ENCODE peak calls at places on chromosomes 5 and 9, in six cellular contexts. U, M, C, B, P and E are unnamed samples.

GRCh38 chr9:73026375-73026774 is 73.5 kb upstream of the ALDH1A1 start:
- DNase-seq in P (no peak), U (no peak), B (no peak), C (no peak), M (no peak), E (no peak)

GRCh38 chr9:136701665-136702048 is 10.7 kb upstream of the DIPK1B start:
- DNase-seq in C (no peak), U (no peak), B (peak), P (no peak), M (no peak), E (no peak)

GRCh38 chr9:137106662-137107292 is 7.8 kb downstream of the DPP7 start:
- DNase-seq in P (no peak), B (no peak), U (no peak), M (no peak), C (no peak), E (no peak)

GRCh38 chr9:33297455-33297854 is 7.1 kb downstream of the NFX1 start:
- DNase-seq in M (no peak), B (no peak), P (no peak), U (no peak), C (no peak), E (peak)

GRCh38 chr5:28766565-28767158 is 1728.3 kb upstream of the CDH9 start:
- DNase-seq in P (peak), B (no peak), U (peak), M (peak), C (no peak), E (peak)

GRCh38 chr9:93122721-93123221 is 11.3 kb downstream of the NINJ1 start:
- DNase-seq in B (no peak), M (no peak), P (no peak), U (no peak), C (peak), E (no peak)

GRCh38 chr9:13450723-13451122 is 171.2 kb upstream of the MPDZ start:
- DNase-seq in B (no peak), C (no peak), P (no peak), M (no peak), U (no peak), E (no peak)

GRCh38 chr9:27538668-27539067 is 9.1 kb upstream of the MOB3B start:
- DNase-seq in C (no peak), M (no peak), B (no peak), P (no peak), U (no peak), E (no peak)

GRCh38 chr9:40925149-40925548 is 203.3 kb downstream of the FOXD4L6 start:
- DNase-seq in C (no peak), M (no peak), P (no peak), U (no peak), B (peak), E (no peak)

GRCh38 chr5:135341021-135341666 is 57.9 kb downstream of the MACROH2A1 start:
- DNase-seq in U (no peak), P (no peak), M (no peak), C (no peak), B (no peak), E (no peak)

GRCh38 chr9:34072868-34073590 is 24.3 kb upstream of the UBAP2 start:
- DNase-seq in P (peak), B (peak), C (peak), U (no peak), M (no peak), E (peak)

GRCh38 chr9:86945868-86946711 is 1.2 kb downstream of the GAS1 start:
- DNase-seq in M (peak), P (peak), C (peak), U (no peak), B (peak), E (peak)

GRCh38 chr9:132069046-132069898 is 10.4 kb downstream of the MED27 start:
- DNase-seq in U (no peak), C (no peak), B (no peak), P (peak), M (no peak), E (peak)

GRCh38 chr5:93584531-93585053 is 1.6 kb downstream of the NR2F1 start:
- DNase-seq in M (no peak), B (no peak), P (no peak), C (no peak), U (no peak), E (no peak)

GRCh38 chr5:7852988-7853387 is 2.1 kb upstream of the CFAP90 start:
- DNase-seq in M (no peak), P (no peak), C (no peak), B (no peak), U (no peak), E (no peak)

GRCh38 chr5:7857918-7858632 is 7.1 kb upstream of the CFAP90 start:
- DNase-seq in B (no peak), U (no peak), C (no peak), M (no peak), P (no peak), E (no peak)

GRCh38 chr5:7856855-7857254 is 5.9 kb upstream of the CFAP90 start:
- DNase-seq in B (peak), C (peak), U (peak), M (peak), P (peak), E (peak)

GRCh38 chr5:7857361-7857760 is 6.4 kb upstream of the CFAP90 start:
- DNase-seq in P (no peak), B (no peak), M (no peak), U (no peak), C (no peak), E (no peak)

DNA sequence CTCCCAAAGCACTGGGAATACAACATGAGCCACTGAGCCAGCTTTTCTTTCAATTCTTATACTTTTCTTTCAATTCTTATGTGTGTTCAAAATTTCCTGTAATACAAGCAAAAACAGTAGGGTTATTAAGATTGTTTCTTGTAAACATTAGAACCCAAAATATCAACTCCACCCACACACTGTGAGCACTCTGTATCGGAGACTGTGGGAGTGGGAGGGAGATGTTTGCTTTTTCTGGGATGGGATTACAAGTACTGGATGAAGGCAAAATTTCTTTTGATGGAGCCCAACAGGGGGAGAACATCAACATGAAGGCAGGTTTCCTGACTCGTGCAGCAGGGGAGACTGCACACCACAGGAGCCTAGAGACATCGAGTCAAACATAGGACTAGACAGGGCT is 4.7 kb upstream of the CFAP90 start:
- DNase-seq in P (no peak), B (no peak), C (no peak), M (no peak), U (no peak), E (no peak)
- H3K14ac ChIP-seq in P (no peak), B (no peak), C (no peak), M (no peak), U (no peak), E (no peak)

GRCh38 chr5:151798674-151799073 is 26.9 kb downstream of the G3BP1 start:
- DNase-seq in P (no peak), B (no peak), M (no peak), C (no peak), U (no peak), E (no peak)
- H3K14ac ChIP-seq in P (no peak), B (no peak), M (no peak), C (no peak), U (no peak), E (no peak)

GRCh38 chr5:126043684-126044083 is 379.5 kb upstream of the GRAMD2B start:
- DNase-seq in B (no peak), P (no peak), C (no peak), U (no peak), M (no peak), E (peak)

GRCh38 chr5:126046275-126046674 is 376.9 kb upstream of the GRAMD2B start:
- DNase-seq in U (no peak), B (no peak), P (no peak), C (no peak), M (no peak), E (peak)

GRCh38 chr5:126044111-126044668 is 379.0 kb upstream of the GRAMD2B start:
- DNase-seq in M (peak), B (no peak), P (peak), U (peak), C (no peak), E (peak)

GRCh38 chr5:126046996-126047395 is 376.2 kb upstream of the GRAMD2B start:
- DNase-seq in U (no peak), P (no peak), C (no peak), M (no peak), B (no peak), E (no peak)

DNA sequence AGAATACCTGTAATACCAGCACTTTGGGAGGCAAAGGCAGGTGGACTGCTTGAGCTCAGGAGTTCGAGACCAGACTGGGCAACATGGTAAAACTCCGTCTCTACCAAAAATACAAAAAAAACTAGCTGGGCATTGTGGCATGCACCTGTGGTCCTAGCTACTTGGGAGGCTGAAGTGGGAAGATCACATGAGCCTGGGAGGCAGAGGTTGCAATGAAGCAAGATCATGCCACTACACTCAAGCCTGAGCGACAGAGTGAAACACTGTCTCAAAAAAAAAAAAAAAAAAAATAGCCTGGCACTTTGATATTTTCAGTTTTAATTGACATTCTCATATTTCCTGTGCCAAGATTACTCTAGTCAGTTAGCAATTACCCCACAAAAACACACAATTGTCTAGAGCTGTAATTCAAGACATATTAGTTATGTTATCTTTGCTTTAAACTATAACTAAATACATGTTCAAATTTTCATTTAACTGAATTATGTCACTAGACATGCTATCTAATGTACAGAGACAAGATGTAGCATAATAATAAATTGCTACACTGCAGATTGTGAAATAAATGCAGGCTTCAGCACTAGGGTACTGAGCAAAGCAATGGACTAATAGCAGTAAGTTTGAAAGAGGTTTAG is 378.2 kb upstream of the GRAMD2B start:
- DNase-seq in M (no peak), C (no peak), U (no peak), B (no peak), P (no peak), E (peak)
- H3K14ac ChIP-seq in M (no peak), C (no peak), U (no peak), B (no peak), P (no peak), E (no peak)

GRCh38 chr5:127962491-127962890 is 121.1 kb upstream of the SLC12A2 start:
- DNase-seq in U (no peak), M (no peak), P (no peak), B (no peak), C (no peak), E (no peak)

GRCh38 chr5:127960126-127960744 is 123.3 kb upstream of the SLC12A2 start:
- DNase-seq in U (no peak), P (peak), M (no peak), C (no peak), B (no peak), E (peak)

GRCh38 chr5:127963233-127963632 is 120.3 kb upstream of the SLC12A2 start:
- DNase-seq in B (no peak), C (no peak), U (no peak), P (no peak), M (no peak), E (no peak)

GRCh38 chr5:127961006-127961763 is 122.4 kb upstream of the SLC12A2 start:
- DNase-seq in U (no peak), P (no peak), B (no peak), M (no peak), C (no peak), E (no peak)

GRCh38 chr5:127961764-127962148 is 121.8 kb upstream of the SLC12A2 start:
- DNase-seq in M (no peak), B (no peak), U (no peak), P (no peak), C (no peak), E (no peak)
- H3K14ac ChIP-seq in M (no peak), B (no peak), U (no peak), P (no peak), C (no peak), E (no peak)

GRCh38 chr9:119218293-119218692 is 150.9 kb downstream of the BRINP1 start:
- DNase-seq in M (no peak), B (no peak), C (no peak), U (no peak), P (no peak), E (no peak)
- H3K14ac ChIP-seq in M (no peak), B (no peak), C (no peak), U (no peak), P (no peak), E (no peak)

GRCh38 chr5:140513124-140513523 is 34.3 kb upstream of the EIF4EBP3 start:
- DNase-seq in U (no peak), P (no peak), M (no peak), C (no peak), B (no peak), E (no peak)

DNA sequence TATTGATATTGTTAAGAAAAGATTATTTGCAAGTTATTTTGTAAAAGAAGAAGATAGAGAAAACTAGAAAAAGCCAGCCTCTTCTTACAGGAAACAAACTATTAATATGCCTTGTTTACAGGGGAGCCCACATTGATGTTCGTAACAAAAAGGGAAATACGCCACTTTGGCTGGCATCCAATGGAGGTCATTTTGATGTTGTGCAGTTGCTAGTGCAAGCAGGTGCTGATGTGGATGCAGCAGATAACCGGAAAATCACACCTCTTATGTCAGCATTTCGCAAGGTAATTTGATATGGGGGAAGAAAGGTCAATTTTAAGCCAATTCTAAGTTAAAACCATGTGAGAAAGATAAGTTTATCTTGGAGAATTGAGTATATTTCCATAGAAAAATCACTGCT is 37.6 kb upstream of the EIF4EBP3 start:
- DNase-seq in P (no peak), U (no peak), B (no peak), M (no peak), C (no peak), E (no peak)
- H3K14ac ChIP-seq in P (no peak), U (no peak), B (no peak), M (no peak), C (no peak), E (no peak)

DNA sequence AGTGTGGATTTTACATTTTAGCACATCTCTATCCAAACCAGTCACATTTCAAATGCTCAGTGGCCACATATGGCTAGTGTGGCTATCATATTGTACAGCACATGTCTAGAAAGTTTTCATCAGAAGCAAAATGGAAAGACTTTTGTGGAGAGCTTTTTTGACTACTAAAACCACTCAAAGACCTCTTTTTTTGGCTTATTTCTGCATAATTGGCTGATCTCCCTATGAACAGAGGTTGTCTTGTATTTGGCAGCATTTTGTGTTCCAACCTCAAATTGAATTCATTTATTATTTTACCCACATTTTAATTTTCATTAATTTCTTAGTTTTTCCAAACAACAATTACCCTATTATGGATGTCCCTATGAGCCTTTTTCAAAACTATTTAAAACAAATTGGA is 395.7 kb downstream of the TLE1 start:
- DNase-seq in C (no peak), B (no peak), U (no peak), P (no peak), M (no peak), E (no peak)
- H3K14ac ChIP-seq in C (no peak), B (no peak), U (no peak), P (no peak), M (no peak), E (no peak)

GRCh38 chr5:112735702-112736101 is 2.0 kb upstream of the APC start:
- DNase-seq in P (peak), U (no peak), C (no peak), B (no peak), M (peak), E (peak)

GRCh38 chr5:112734597-112734996 is 3.1 kb upstream of the APC start:
- DNase-seq in C (no peak), P (no peak), M (no peak), U (no peak), B (no peak), E (no peak)

GRCh38 chr5:112737088-112737471 is 605 bp upstream of the APC start:
- DNase-seq in U (no peak), B (no peak), M (no peak), C (no peak), P (no peak), E (no peak)

GRCh38 chr5:112737472-112738179 is at the start of gene APC:
- DNase-seq in C (peak), P (peak), B (peak), U (peak), M (peak), E (peak)

DNA sequence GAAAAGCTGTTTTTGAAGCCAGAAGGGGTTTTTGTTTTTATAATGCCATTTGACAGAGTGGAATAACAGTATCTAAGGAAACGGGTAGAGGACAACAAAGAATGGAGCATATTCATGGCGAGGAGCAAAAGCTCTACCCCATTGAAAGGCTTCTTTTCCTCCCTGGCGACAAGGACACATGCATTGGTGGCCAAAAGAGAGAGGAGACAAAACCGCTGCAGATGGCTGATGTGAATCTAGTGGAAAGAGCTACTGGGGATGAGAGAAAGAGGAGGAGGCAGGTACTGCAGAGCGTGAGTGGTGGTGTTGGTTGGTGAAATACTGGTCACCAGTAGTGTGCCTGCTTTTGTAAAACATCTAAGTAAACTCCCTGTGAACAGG is 485 bp downstream of the APC start:
- DNase-seq in U (peak), C (no peak), M (no peak), P (no peak), B (peak), E (peak)
- H3K14ac ChIP-seq in U (no peak), C (no peak), M (no peak), P (peak), B (no peak), E (no peak)

DNA sequence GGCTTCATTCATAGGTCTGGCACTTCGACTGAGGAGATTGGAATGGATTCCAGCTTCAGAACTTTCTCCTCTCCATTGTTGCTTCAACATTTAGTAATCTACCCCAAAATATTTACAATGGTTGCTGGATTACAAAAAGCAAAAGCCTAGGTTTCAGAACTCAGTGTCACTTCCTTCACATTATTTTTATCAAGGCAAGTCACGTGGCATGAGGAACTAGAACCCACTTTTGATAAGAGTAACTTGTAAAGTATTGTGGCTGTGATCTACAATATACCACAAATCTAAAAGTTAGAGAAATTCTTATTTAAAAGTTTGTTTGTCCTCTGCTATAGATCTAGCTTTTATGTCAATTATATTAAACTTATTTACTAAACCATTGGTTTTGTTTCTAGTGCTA is 39.7 kb upstream of the ANKDD1B start:
- DNase-seq in P (no peak), U (no peak), C (no peak), B (no peak), M (no peak), E (no peak)
- H3K14ac ChIP-seq in P (no peak), U (no peak), C (no peak), B (no peak), M (no peak), E (no peak)

GRCh38 chr9:126443144-126443543 is 116.5 kb downstream of the MVB12B start:
- DNase-seq in C (peak), B (no peak), P (no peak), U (no peak), M (no peak), E (no peak)
- H3K14ac ChIP-seq in C (no peak), B (no peak), P (no peak), U (no peak), M (no peak), E (no peak)